ENCODE peak calls at places on chromosomes 12 and 14, in six cellular contexts. One of them, this sample, is unnamed.
A peak's percentile ranks its signal among the peaks of the same experiment; 100 is the strongest.

GRCh38 chr12:102960766-102961487 is 3.5 kb downstream of the ASCL1 start:
- DNase-seq in H9: peak; percentile 58
- DNase-seq in ovary: no peak
- DNase-seq in pancreas: no peak
- DNase-seq in stomach: no peak
- DNase-seq in CD8-positive, alpha-beta T cell: no peak
- DNase-seq in this sample: no peak

GRCh38 chr14:58749066-58749669 is 111.4 kb downstream of the DACT1 start:
- DNase-seq in H9: no peak
- DNase-seq in stomach: peak; percentile 51
- DNase-seq in ovary: no peak
- DNase-seq in CD8-positive, alpha-beta T cell: no peak
- DNase-seq in pancreas: no peak
- DNase-seq in this sample: no peak

GRCh38 chr12:52004042-52004648 is 2.6 kb upstream of the TAMALIN start:
- DNase-seq in pancreas: no peak
- DNase-seq in stomach: peak; percentile 68
- DNase-seq in CD8-positive, alpha-beta T cell: no peak
- DNase-seq in H9: peak; percentile 83
- DNase-seq in ovary: peak; percentile 72
- DNase-seq in this sample: no peak

GRCh38 chr12:52089491-52089890 is 10.0 kb downstream of the SMIM41 start:
- DNase-seq in CD8-positive, alpha-beta T cell: no peak
- DNase-seq in ovary: no peak
- DNase-seq in pancreas: no peak
- DNase-seq in H9: no peak
- DNase-seq in stomach: no peak
- DNase-seq in this sample: no peak

GRCh38 chr14:81269979-81270375 is 49.2 kb upstream of the GTF2A1 start:
- DNase-seq in stomach: no peak
- DNase-seq in CD8-positive, alpha-beta T cell: no peak
- DNase-seq in ovary: no peak
- DNase-seq in pancreas: no peak
- DNase-seq in H9: no peak
- DNase-seq in this sample: no peak

GRCh38 chr12:27015730-27016076 is 1.5 kb upstream of the TM7SF3 start:
- DNase-seq in H9: no peak
- DNase-seq in pancreas: no peak
- DNase-seq in stomach: no peak
- DNase-seq in ovary: no peak
- DNase-seq in CD8-positive, alpha-beta T cell: no peak
- DNase-seq in this sample: no peak

GRCh38 chr12:28780096-28780495 is 369.0 kb upstream of the FAR2 start:
- DNase-seq in ovary: no peak
- DNase-seq in H9: no peak
- DNase-seq in CD8-positive, alpha-beta T cell: no peak
- DNase-seq in stomach: no peak
- DNase-seq in pancreas: no peak
- DNase-seq in this sample: no peak

GRCh38 chr12:58833844-58834243 is 86.5 kb downstream of the LRIG3 start:
- DNase-seq in CD8-positive, alpha-beta T cell: no peak
- DNase-seq in ovary: no peak
- DNase-seq in pancreas: no peak
- DNase-seq in stomach: no peak
- DNase-seq in H9: no peak
- DNase-seq in this sample: no peak

GRCh38 chr12:80230068-80230467 is 130.7 kb downstream of the OTOGL start:
- DNase-seq in pancreas: no peak
- DNase-seq in ovary: no peak
- DNase-seq in stomach: no peak
- DNase-seq in H9: peak; percentile 58
- DNase-seq in CD8-positive, alpha-beta T cell: no peak
- DNase-seq in this sample: no peak

DNA sequence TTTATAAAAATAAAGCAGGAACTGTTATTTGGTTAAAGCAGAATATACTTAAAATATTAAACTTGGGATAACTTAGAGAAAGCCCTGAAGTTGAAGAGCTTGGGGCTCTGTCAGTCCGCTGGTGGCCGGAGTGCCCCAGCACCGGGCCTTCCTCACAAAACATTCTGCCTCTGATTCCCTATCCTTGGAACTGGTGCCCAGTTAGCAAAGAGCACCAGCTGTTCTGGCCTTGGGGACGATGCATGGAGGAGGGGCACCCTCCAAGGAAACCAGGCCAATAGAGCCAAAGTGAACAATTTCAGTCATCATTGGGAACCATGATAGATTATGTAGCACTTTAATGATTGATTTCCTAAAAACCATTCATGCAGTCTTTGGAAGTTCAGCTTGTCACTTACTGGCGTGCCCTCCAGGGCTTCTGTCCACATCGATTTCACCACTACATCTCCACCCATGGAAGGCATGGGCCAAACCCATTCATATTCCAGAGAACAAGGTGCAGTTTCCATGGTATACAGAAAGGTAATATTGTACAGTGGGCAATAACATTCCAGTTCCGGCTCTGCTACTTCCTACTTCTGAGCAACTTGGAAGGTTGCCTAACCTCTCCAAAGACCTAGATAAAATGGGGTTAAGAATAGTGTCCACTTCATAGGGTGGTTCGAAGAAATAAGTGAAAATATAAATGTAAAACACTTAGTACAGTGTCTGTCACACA is 145.9 kb downstream of the ETV6 start:
- DNase-seq in pancreas: no peak
- DNase-seq in CD8-positive, alpha-beta T cell: no peak
- DNase-seq in ovary: no peak
- DNase-seq in H9: no peak
- DNase-seq in stomach: no peak
- DNase-seq in this sample: no peak
- H3K27ac ChIP-seq in pancreas: no peak overlapping the region
- H3K27ac ChIP-seq in CD8-positive, alpha-beta T cell: no peak overlapping the region
- H3K27ac ChIP-seq in ovary: no peak overlapping the region
- H3K27ac ChIP-seq in H9: no peak overlapping the region
- H3K27ac ChIP-seq in stomach: peak overlapping the region; percentile 88
- H3K27ac ChIP-seq in this sample: no peak overlapping the region

DNA sequence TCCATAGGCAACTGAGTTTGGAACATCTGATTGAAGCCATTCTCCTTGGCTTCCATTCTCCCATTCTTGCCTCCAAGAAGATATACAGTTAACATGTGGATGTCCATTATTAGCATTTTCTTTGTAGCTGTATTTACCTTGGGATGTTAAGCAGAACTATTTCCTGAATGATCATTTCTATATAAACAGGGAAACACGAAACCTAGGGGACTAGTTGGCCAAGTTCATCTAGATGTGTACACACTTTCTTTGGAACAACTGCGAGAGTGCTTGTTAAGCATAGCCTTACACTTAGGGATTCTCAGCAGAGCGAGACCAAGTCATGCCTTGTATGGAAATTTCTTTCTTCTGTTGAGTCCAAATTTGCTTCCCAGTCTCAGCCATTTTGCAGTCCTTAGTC is 42.1 kb downstream of the DRAM1 start:
- DNase-seq in stomach: no peak
- DNase-seq in pancreas: no peak
- DNase-seq in CD8-positive, alpha-beta T cell: no peak
- DNase-seq in H9: no peak
- DNase-seq in ovary: no peak
- DNase-seq in this sample: no peak
- H3K4me1 ChIP-seq in stomach: no peaks in the 10 kb centered on the region
- H3K4me1 ChIP-seq in pancreas: no peaks in the 10 kb centered on the region
- H3K4me1 ChIP-seq in CD8-positive, alpha-beta T cell: no peaks in the 10 kb centered on the region
- H3K4me1 ChIP-seq in H9: no peaks in the 10 kb centered on the region
- H3K4me1 ChIP-seq in ovary: no peaks in the 10 kb centered on the region
- H3K4me1 ChIP-seq in this sample: peaks cover 6% of the 10 kb centered on the region

GRCh38 chr12:92603741-92604432 is 98.9 kb upstream of the PLEKHG7 start:
- DNase-seq in CD8-positive, alpha-beta T cell: no peak
- DNase-seq in pancreas: no peak
- DNase-seq in stomach: no peak
- DNase-seq in ovary: no peak
- DNase-seq in H9: no peak
- DNase-seq in this sample: no peak

GRCh38 chr12:92604786-92605185 is 98.0 kb upstream of the PLEKHG7 start:
- DNase-seq in stomach: no peak
- DNase-seq in H9: no peak
- DNase-seq in CD8-positive, alpha-beta T cell: no peak
- DNase-seq in pancreas: no peak
- DNase-seq in ovary: no peak
- DNase-seq in this sample: no peak

GRCh38 chr12:92602930-92603623 is 99.7 kb upstream of the PLEKHG7 start:
- DNase-seq in pancreas: no peak
- DNase-seq in ovary: no peak
- DNase-seq in stomach: no peak
- DNase-seq in H9: no peak
- DNase-seq in CD8-positive, alpha-beta T cell: no peak
- DNase-seq in this sample: no peak

GRCh38 chr12:92606956-92607355 is 95.8 kb upstream of the PLEKHG7 start:
- DNase-seq in stomach: no peak
- DNase-seq in H9: no peak
- DNase-seq in pancreas: no peak
- DNase-seq in ovary: no peak
- DNase-seq in CD8-positive, alpha-beta T cell: no peak
- DNase-seq in this sample: no peak

DNA sequence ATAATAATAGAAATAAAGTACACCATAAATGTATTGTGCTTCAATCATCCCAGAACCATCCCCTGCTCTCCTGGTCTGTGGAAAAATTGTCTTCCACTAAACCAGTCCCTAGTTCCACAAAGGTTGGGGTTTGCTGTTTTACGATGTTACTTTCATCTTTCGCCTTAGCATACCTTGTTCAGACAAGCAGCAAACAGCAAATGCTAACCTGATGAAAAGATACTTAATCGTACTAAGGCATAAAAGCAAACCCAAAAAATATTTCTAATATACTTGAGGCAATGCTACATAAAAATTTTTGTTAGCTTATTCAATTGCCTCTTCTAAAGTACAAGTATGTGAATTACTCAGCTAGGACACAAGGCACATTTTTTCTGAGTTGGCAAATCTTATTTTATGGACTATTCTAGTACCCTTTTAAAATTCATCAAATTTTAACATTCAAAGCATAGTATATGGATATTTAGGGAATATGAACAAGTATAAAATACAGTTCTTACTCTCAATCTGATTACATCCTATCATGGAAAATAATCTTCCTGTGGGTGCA is 97.1 kb upstream of the PLEKHG7 start:
- DNase-seq in H9: no peak
- DNase-seq in ovary: no peak
- DNase-seq in CD8-positive, alpha-beta T cell: no peak
- DNase-seq in stomach: no peak
- DNase-seq in pancreas: no peak
- DNase-seq in this sample: no peak
- H3K27ac ChIP-seq in H9: no peak overlapping the region
- H3K27ac ChIP-seq in ovary: no peak overlapping the region
- H3K27ac ChIP-seq in CD8-positive, alpha-beta T cell: no peak overlapping the region
- H3K27ac ChIP-seq in stomach: no peak overlapping the region
- H3K27ac ChIP-seq in pancreas: no peak overlapping the region
- H3K27ac ChIP-seq in this sample: no peak overlapping the region

DNA sequence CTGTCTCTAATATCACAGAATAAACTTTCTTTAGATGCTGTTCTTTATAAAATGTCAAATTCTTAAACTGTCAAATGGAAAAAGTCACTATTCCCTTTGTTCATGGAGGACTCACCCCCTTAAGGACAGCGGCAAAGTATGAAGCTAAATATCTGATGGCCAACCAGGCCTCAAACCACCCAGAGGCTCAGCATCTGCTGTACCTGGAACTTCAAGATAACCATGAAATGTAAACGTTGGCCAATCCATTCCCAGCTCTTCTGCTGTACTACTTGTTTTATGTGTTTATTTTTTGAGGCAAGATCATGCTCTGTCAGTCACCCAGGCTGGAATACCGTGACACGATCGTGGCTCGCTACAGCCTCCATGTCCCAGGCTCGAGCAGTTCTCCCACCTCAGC is 15.7 kb downstream of the RFC5 start:
- DNase-seq in stomach: no peak
- DNase-seq in H9: no peak
- DNase-seq in CD8-positive, alpha-beta T cell: no peak
- DNase-seq in pancreas: no peak
- DNase-seq in ovary: no peak
- DNase-seq in this sample: no peak
- H3K4me1 ChIP-seq in stomach: no peaks in the 10 kb centered on the region
- H3K4me1 ChIP-seq in H9: no peaks in the 10 kb centered on the region
- H3K4me1 ChIP-seq in CD8-positive, alpha-beta T cell: no peaks in the 10 kb centered on the region
- H3K4me1 ChIP-seq in pancreas: no peaks in the 10 kb centered on the region
- H3K4me1 ChIP-seq in ovary: no peaks in the 10 kb centered on the region
- H3K4me1 ChIP-seq in this sample: no peaks in the 10 kb centered on the region

GRCh38 chr12:93315385-93315906 is 62.3 kb upstream of the NUDT4 start:
- DNase-seq in ovary: no peak
- DNase-seq in CD8-positive, alpha-beta T cell: no peak
- DNase-seq in H9: no peak
- DNase-seq in stomach: no peak
- DNase-seq in pancreas: no peak
- DNase-seq in this sample: no peak

GRCh38 chr12:93315907-93316622 is 61.7 kb upstream of the NUDT4 start:
- DNase-seq in pancreas: no peak
- DNase-seq in CD8-positive, alpha-beta T cell: no peak
- DNase-seq in stomach: no peak
- DNase-seq in ovary: no peak
- DNase-seq in H9: no peak
- DNase-seq in this sample: no peak

GRCh38 chr12:93311827-93312226 is 65.9 kb upstream of the NUDT4 start:
- DNase-seq in H9: no peak
- DNase-seq in stomach: no peak
- DNase-seq in CD8-positive, alpha-beta T cell: no peak
- DNase-seq in ovary: no peak
- DNase-seq in pancreas: no peak
- DNase-seq in this sample: no peak

GRCh38 chr12:93316623-93316971 is 61.1 kb upstream of the NUDT4 start:
- DNase-seq in CD8-positive, alpha-beta T cell: no peak
- DNase-seq in H9: no peak
- DNase-seq in ovary: no peak
- DNase-seq in pancreas: no peak
- DNase-seq in stomach: no peak
- DNase-seq in this sample: no peak

DNA sequence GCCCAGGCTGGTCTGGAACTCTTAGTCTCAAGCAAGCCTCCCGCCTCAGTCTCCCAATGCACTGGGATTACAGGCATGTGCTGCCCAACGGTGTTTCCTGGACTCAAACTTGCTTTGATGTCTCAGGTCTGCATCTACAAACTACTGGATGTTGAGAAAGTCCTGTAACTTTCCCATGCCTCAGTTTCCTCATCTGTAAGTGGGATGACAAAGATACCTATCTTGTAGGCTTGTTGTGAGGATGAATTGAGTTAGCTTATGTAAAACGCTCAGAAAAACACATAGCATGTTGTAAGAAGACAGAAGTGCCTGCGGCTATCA is 63.6 kb upstream of the NUDT4 start:
- DNase-seq in CD8-positive, alpha-beta T cell: no peak
- DNase-seq in pancreas: no peak
- DNase-seq in ovary: no peak
- DNase-seq in stomach: no peak
- DNase-seq in H9: no peak
- DNase-seq in this sample: no peak
- H3K27ac ChIP-seq in CD8-positive, alpha-beta T cell: no peak overlapping the region
- H3K27ac ChIP-seq in pancreas: no peak overlapping the region
- H3K27ac ChIP-seq in ovary: no peak overlapping the region
- H3K27ac ChIP-seq in stomach: no peak overlapping the region
- H3K27ac ChIP-seq in H9: no peak overlapping the region
- H3K27ac ChIP-seq in this sample: no peak overlapping the region

DNA sequence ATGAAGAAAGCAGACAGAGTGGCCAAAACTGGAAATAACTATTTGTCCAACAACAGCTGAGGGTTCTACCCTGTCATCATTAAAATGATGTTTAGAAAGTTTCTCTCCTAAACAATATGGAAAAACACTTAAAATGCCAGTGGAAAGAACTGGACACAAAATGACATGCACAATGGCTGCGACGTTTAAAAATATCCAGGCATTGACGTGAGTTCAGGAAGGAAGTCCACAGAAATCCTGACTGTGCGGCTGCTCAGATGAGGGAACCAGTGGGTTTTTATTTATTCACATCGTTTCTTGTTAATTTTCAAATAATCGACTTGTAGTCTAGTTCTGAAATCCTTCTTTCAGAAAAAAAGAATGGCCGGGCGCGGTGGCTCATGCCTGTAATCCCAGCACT is 58.3 kb downstream of the CCNK start:
- DNase-seq in H9: no peak
- DNase-seq in ovary: no peak
- DNase-seq in CD8-positive, alpha-beta T cell: no peak
- DNase-seq in pancreas: no peak
- DNase-seq in stomach: no peak
- DNase-seq in this sample: no peak
- H3K4me1 ChIP-seq in H9: no peaks in the 10 kb centered on the region
- H3K4me1 ChIP-seq in ovary: no peaks in the 10 kb centered on the region
- H3K4me1 ChIP-seq in CD8-positive, alpha-beta T cell: no peaks in the 10 kb centered on the region
- H3K4me1 ChIP-seq in pancreas: no peaks in the 10 kb centered on the region
- H3K4me1 ChIP-seq in stomach: peaks cover 21% of the 10 kb centered on the region
- H3K4me1 ChIP-seq in this sample: no peaks in the 10 kb centered on the region

This sample was measured in CD4-positive, CD25-positive, alpha-beta regulatory T cell.